ENCODE peak calls at places on chromosomes 4 and X, in four cellular contexts. One of them, this sample, is unnamed.

GRCh38 chrX:71214604-71215334 is 8.3 kb upstream of the GJB1 start:
- DNase-seq in AG04450: no peak
- DNase-seq in colonic mucosa: peak
- DNase-seq in retinal pigment epithelial cell: no peak
- DNase-seq in this sample: no peak

GRCh38 chr4:39649639-39650265 is 11.1 kb upstream of the SMIM14 start:
- DNase-seq in retinal pigment epithelial cell: no peak
- DNase-seq in AG04450: no peak
- DNase-seq in colonic mucosa: no peak
- DNase-seq in this sample: no peak

GRCh38 chr4:84719115-84719514 is 136.2 kb downstream of the CDS1 start:
- DNase-seq in colonic mucosa: no peak
- DNase-seq in AG04450: no peak
- DNase-seq in retinal pigment epithelial cell: no peak
- DNase-seq in this sample: peak

GRCh38 chrX:49079489-49080428 is at the start of gene WDR45:
- DNase-seq in AG04450: no peak
- DNase-seq in retinal pigment epithelial cell: no peak
- DNase-seq in colonic mucosa: peak
- DNase-seq in this sample: peak

GRCh38 chr4:126899382-126899801 is 733.4 kb upstream of the INTU start:
- DNase-seq in retinal pigment epithelial cell: peak
- DNase-seq in colonic mucosa: no peak
- DNase-seq in AG04450: peak
- DNase-seq in this sample: peak

GRCh38 chr4:109435635-109436034 is 2.0 kb downstream of the SEC24B start:
- DNase-seq in colonic mucosa: no peak
- DNase-seq in retinal pigment epithelial cell: no peak
- DNase-seq in AG04450: no peak
- DNase-seq in this sample: peak

GRCh38 chr4:136742330-136742729 is 790.0 kb downstream of the PCDH18 start:
- DNase-seq in colonic mucosa: no peak
- DNase-seq in AG04450: no peak
- DNase-seq in retinal pigment epithelial cell: no peak
- DNase-seq in this sample: peak

GRCh38 chr4:111689214-111689613 is 456.0 kb upstream of the FAM241A start:
- DNase-seq in AG04450: no peak
- DNase-seq in retinal pigment epithelial cell: peak
- DNase-seq in colonic mucosa: no peak
- DNase-seq in this sample: peak

GRCh38 chrX:2243913-2244460 is 256.8 kb downstream of the DHRSX start:
- DNase-seq in colonic mucosa: no peak
- DNase-seq in AG04450: no peak
- DNase-seq in retinal pigment epithelial cell: no peak
- DNase-seq in this sample: peak

GRCh38 chr4:1413687-1414479 is 7.6 kb upstream of the NKX1-1 start:
- DNase-seq in retinal pigment epithelial cell: no peak
- DNase-seq in colonic mucosa: no peak
- DNase-seq in AG04450: no peak
- DNase-seq in this sample: no peak

GRCh38 chr4:133146574-133147198 is 2.4 kb upstream of the PCDH10 start:
- DNase-seq in colonic mucosa: no peak
- DNase-seq in AG04450: no peak
- DNase-seq in retinal pigment epithelial cell: no peak
- DNase-seq in this sample: peak

GRCh38 chrX:13763489-13763888 is 28.9 kb downstream of the OFD1 start:
- DNase-seq in AG04450: no peak
- DNase-seq in retinal pigment epithelial cell: no peak
- DNase-seq in colonic mucosa: no peak
- DNase-seq in this sample: no peak

DNA sequence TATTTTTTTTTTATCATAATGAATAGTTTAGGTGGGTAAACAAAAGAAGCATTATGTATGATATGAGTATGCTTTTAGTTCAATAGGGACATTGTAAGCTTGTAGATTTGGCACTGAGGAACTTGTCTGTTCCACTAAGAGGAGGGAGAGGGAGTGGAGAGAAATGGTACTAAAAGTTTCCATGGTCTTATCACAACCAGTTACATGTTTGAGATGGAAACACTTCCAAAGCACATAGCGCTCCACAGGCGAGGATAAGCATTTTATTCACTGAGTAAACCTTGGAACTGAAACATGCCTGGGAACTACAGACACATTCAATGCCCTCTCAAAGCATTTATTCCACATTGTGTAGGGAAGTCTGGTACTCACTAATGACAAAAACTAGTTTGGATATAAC is 15.5 kb downstream of the MYOZ2 start:
- DNase-seq in AG04450: no peak
- DNase-seq in colonic mucosa: no peak
- DNase-seq in retinal pigment epithelial cell: no peak
- DNase-seq in this sample: no peak
- TF ChIP-seq CTCF in AG04450: no peak
- TF ChIP-seq CTCF in colonic mucosa: no peak
- TF ChIP-seq CTCF in retinal pigment epithelial cell: no peak
- TF ChIP-seq CTCF in this sample: no peak

GRCh38 chrX:20215565-20215964 is 51.1 kb downstream of the RPS6KA3 start:
- DNase-seq in AG04450: no peak
- DNase-seq in colonic mucosa: no peak
- DNase-seq in retinal pigment epithelial cell: no peak
- DNase-seq in this sample: no peak
- H3K4me3 ChIP-seq in AG04450: no peak
- H3K4me3 ChIP-seq in colonic mucosa: no peak
- H3K4me3 ChIP-seq in retinal pigment epithelial cell: no peak
- H3K4me3 ChIP-seq in this sample: no peak

GRCh38 chrX:151153086-151153485 is 23.3 kb upstream of the GPR50 start:
- DNase-seq in colonic mucosa: no peak
- DNase-seq in retinal pigment epithelial cell: no peak
- DNase-seq in AG04450: no peak
- DNase-seq in this sample: peak
- TF ChIP-seq CTCF in colonic mucosa: no peak
- TF ChIP-seq CTCF in retinal pigment epithelial cell: peak
- TF ChIP-seq CTCF in AG04450: peak
- TF ChIP-seq CTCF in this sample: peak

GRCh38 chr4:56084849-56085248 is 136.1 kb downstream of the CEP135 start:
- DNase-seq in retinal pigment epithelial cell: no peak
- DNase-seq in colonic mucosa: no peak
- DNase-seq in AG04450: no peak
- DNase-seq in this sample: no peak

GRCh38 chr4:56080384-56080783 is 131.6 kb downstream of the CEP135 start:
- DNase-seq in retinal pigment epithelial cell: no peak
- DNase-seq in colonic mucosa: peak
- DNase-seq in AG04450: no peak
- DNase-seq in this sample: no peak

GRCh38 chr4:56082809-56083208 is 134.1 kb downstream of the CEP135 start:
- DNase-seq in AG04450: no peak
- DNase-seq in colonic mucosa: no peak
- DNase-seq in retinal pigment epithelial cell: no peak
- DNase-seq in this sample: no peak

GRCh38 chr4:56077676-56078075 is 128.9 kb downstream of the CEP135 start:
- DNase-seq in AG04450: no peak
- DNase-seq in retinal pigment epithelial cell: peak
- DNase-seq in colonic mucosa: no peak
- DNase-seq in this sample: no peak

GRCh38 chr4:56078866-56079265 is 130.1 kb downstream of the CEP135 start:
- DNase-seq in AG04450: no peak
- DNase-seq in colonic mucosa: no peak
- DNase-seq in retinal pigment epithelial cell: no peak
- DNase-seq in this sample: no peak
- H3K4me3 ChIP-seq in AG04450: no peak
- H3K4me3 ChIP-seq in colonic mucosa: no peak
- H3K4me3 ChIP-seq in retinal pigment epithelial cell: no peak
- H3K4me3 ChIP-seq in this sample: no peak

DNA sequence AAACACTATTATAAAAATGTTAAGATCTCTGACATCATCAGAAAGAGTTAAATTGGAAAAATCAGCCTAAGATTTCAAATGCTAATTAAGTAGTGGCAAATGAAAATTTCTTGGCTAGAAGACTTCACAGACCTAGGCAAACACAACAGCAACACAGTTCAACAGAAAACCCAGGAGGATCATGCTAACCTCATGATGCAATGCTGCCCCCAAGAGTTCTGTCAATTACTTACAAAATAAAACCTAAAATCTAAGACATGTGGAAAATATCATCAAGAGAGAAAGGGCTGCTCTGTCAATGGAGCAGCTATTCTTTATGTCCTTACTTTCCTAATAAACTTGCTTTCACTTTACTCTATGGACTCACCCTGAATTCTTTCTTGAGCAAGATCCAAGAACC is 21.0 kb downstream of the S100G start:
- DNase-seq in colonic mucosa: no peak
- DNase-seq in retinal pigment epithelial cell: no peak
- DNase-seq in AG04450: no peak
- DNase-seq in this sample: peak
- TF ChIP-seq CTCF in colonic mucosa: peak
- TF ChIP-seq CTCF in retinal pigment epithelial cell: peak
- TF ChIP-seq CTCF in AG04450: peak
- TF ChIP-seq CTCF in this sample: peak

GRCh38 chr4:114879916-114880315 is 233.5 kb downstream of the NDST4 start:
- DNase-seq in retinal pigment epithelial cell: no peak
- DNase-seq in AG04450: no peak
- DNase-seq in colonic mucosa: no peak
- DNase-seq in this sample: no peak

GRCh38 chr4:114886761-114887160 is 226.7 kb downstream of the NDST4 start:
- DNase-seq in colonic mucosa: no peak
- DNase-seq in retinal pigment epithelial cell: no peak
- DNase-seq in AG04450: no peak
- DNase-seq in this sample: no peak

DNA sequence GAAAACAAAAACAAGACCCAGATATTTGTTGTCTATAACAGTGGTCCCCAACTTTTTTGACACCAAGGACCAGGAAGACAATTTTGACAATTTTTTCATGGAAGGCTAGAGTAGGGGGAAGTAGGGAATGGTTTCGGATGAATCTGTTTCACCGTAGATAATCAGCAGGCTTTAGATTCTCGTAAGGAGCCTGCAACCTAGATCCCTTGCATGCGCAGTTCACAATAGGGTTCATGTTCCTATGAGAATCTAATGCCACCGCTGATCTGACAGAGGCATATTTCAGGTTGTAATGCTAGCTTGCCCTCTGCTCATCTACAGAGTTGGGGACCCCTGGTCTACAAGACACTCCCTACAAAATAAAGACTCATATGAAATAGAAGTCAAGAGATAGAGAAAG is 229.8 kb downstream of the NDST4 start:
- DNase-seq in colonic mucosa: no peak
- DNase-seq in AG04450: no peak
- DNase-seq in retinal pigment epithelial cell: no peak
- DNase-seq in this sample: no peak
- H3K4me3 ChIP-seq in colonic mucosa: no peak
- H3K4me3 ChIP-seq in AG04450: no peak
- H3K4me3 ChIP-seq in retinal pigment epithelial cell: no peak
- H3K4me3 ChIP-seq in this sample: no peak

DNA sequence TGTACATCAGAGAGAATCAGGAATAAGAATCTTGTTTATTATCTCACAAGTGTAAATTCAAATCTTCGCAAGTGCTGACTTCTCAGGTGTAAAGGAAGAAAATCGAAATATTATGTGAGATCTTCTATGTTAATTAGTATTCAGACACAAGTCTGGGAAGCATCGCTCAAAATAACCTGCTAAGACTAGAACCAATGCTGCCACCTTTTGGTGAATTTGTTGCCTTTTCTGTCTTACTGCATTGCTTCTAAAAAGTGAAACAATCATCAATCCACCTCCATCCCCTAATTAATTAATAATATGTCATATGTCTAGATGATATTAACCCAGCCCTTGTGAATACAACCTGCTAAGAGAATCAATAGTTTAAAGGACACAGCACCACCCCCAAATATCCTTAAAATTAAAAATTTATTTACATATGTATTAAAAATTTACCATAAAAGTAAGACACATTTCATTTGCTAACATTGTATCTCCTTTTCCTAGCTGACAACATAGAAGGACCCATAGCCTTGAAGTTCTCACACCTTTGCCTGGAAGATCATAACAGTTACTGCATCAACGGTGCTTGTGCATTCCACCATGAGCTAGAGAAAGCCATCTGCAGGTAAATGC is 3.5 kb downstream of the EPGN start:
- DNase-seq in colonic mucosa: peak
- DNase-seq in retinal pigment epithelial cell: peak
- DNase-seq in AG04450: peak
- DNase-seq in this sample: peak
- TF ChIP-seq CTCF in colonic mucosa: peak
- TF ChIP-seq CTCF in retinal pigment epithelial cell: peak
- TF ChIP-seq CTCF in AG04450: peak
- TF ChIP-seq CTCF in this sample: peak

GRCh38 chr4:64157397-64157796 is 251.9 kb downstream of the TECRL start:
- DNase-seq in retinal pigment epithelial cell: no peak
- DNase-seq in colonic mucosa: no peak
- DNase-seq in AG04450: no peak
- DNase-seq in this sample: no peak

GRCh38 chr4:64156253-64156652 is 253.0 kb downstream of the TECRL start:
- DNase-seq in retinal pigment epithelial cell: no peak
- DNase-seq in colonic mucosa: no peak
- DNase-seq in AG04450: no peak
- DNase-seq in this sample: no peak

DNA sequence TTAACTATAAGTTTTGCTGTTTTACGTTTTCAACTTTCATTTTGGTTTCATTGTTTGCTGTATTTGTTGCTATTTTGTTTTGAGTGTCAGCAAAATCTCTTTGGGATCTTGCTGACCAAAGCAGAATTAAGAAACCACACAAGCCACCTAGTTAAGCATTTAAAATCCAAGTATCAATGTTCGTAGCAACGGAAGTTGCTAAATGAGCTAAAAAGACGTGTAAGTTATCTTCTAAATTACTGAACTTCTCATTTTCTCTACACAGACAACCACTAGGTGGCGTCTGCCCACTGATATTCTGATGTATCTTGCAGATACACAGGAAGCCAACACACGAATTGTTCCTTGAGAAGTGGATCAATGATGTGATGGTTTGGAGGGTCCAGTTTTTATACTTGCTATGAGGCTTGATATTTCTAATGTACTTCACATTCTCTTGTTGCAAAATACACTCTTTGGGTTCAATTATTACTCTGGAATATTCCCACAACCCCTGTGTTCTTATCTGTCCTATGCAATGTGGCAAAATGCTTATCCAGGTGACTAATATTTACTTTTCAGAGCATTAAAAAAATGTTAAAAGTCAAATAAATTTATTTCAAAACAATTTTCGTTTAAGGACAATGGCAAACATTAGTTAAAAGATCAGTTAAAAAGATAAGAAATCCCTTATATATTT is 250.5 kb downstream of the TECRL start:
- DNase-seq in AG04450: no peak
- DNase-seq in retinal pigment epithelial cell: peak
- DNase-seq in colonic mucosa: peak
- DNase-seq in this sample: peak
- H3K4me3 ChIP-seq in AG04450: no peak
- H3K4me3 ChIP-seq in retinal pigment epithelial cell: peak
- H3K4me3 ChIP-seq in colonic mucosa: no peak
- H3K4me3 ChIP-seq in this sample: no peak

This sample was measured in fibroblast of mammary gland.